ENCODE peak calls at places on chromosome 6, in seven cellular contexts. One of them, this sample, is unnamed.

GRCh38 chr6:149405823-149406765 is 6.0 kb downstream of the SUMO4 start:
- DNase-seq in fibroblast of mammary gland: peak
- DNase-seq in CD8-positive, alpha-beta T cell: no peak
- DNase-seq in fibroblast of the aortic adventitia: peak
- DNase-seq in WTC11: no peak
- DNase-seq in astrocyte of the spinal cord: peak
- DNase-seq in heart left ventricle: no peak
- DNase-seq in this sample: no peak

GRCh38 chr6:78243519-78243918 is 590.7 kb downstream of the MEI4 start:
- DNase-seq in WTC11: no peak
- DNase-seq in fibroblast of the aortic adventitia: peak
- DNase-seq in astrocyte of the spinal cord: peak
- DNase-seq in heart left ventricle: no peak
- DNase-seq in fibroblast of mammary gland: peak
- DNase-seq in CD8-positive, alpha-beta T cell: no peak
- DNase-seq in this sample: no peak

GRCh38 chr6:40627316-40627715 is 40.2 kb upstream of the LRFN2 start:
- DNase-seq in astrocyte of the spinal cord: no peak
- DNase-seq in WTC11: no peak
- DNase-seq in fibroblast of mammary gland: no peak
- DNase-seq in heart left ventricle: no peak
- DNase-seq in fibroblast of the aortic adventitia: no peak
- DNase-seq in CD8-positive, alpha-beta T cell: no peak
- DNase-seq in this sample: no peak

GRCh38 chr6:96157018-96157565 is 141.3 kb downstream of the FUT9 start:
- DNase-seq in fibroblast of mammary gland: no peak
- DNase-seq in astrocyte of the spinal cord: peak
- DNase-seq in heart left ventricle: no peak
- DNase-seq in WTC11: no peak
- DNase-seq in fibroblast of the aortic adventitia: no peak
- DNase-seq in CD8-positive, alpha-beta T cell: no peak
- DNase-seq in this sample: no peak

GRCh38 chr6:160227038-160227768 is 31.4 kb downstream of the SLC22A2 start:
- DNase-seq in CD8-positive, alpha-beta T cell: no peak
- DNase-seq in WTC11: no peak
- DNase-seq in fibroblast of the aortic adventitia: no peak
- DNase-seq in heart left ventricle: no peak
- DNase-seq in fibroblast of mammary gland: no peak
- DNase-seq in astrocyte of the spinal cord: no peak
- DNase-seq in this sample: no peak

GRCh38 chr6:139706949-139707348 is 332.5 kb upstream of the CITED2 start:
- DNase-seq in astrocyte of the spinal cord: no peak
- DNase-seq in heart left ventricle: no peak
- DNase-seq in fibroblast of the aortic adventitia: no peak
- DNase-seq in fibroblast of mammary gland: no peak
- DNase-seq in WTC11: no peak
- DNase-seq in CD8-positive, alpha-beta T cell: no peak
- DNase-seq in this sample: no peak

GRCh38 chr6:20366082-20366834 is 35.4 kb upstream of the E2F3 start:
- DNase-seq in fibroblast of mammary gland: no peak
- DNase-seq in astrocyte of the spinal cord: no peak
- DNase-seq in fibroblast of the aortic adventitia: no peak
- DNase-seq in WTC11: no peak
- DNase-seq in heart left ventricle: no peak
- DNase-seq in CD8-positive, alpha-beta T cell: peak
- DNase-seq in this sample: no peak

GRCh38 chr6:170271771-170272314 is 19.0 kb downstream of the DLL1 start:
- DNase-seq in fibroblast of the aortic adventitia: no peak
- DNase-seq in astrocyte of the spinal cord: no peak
- DNase-seq in fibroblast of mammary gland: no peak
- DNase-seq in heart left ventricle: peak
- DNase-seq in WTC11: no peak
- DNase-seq in CD8-positive, alpha-beta T cell: peak
- DNase-seq in this sample: peak

GRCh38 chr6:87968435-87969278 is 79.0 kb upstream of the SPACA1 start:
- DNase-seq in WTC11: peak
- DNase-seq in astrocyte of the spinal cord: peak
- DNase-seq in fibroblast of the aortic adventitia: peak
- DNase-seq in fibroblast of mammary gland: no peak
- DNase-seq in heart left ventricle: peak
- DNase-seq in CD8-positive, alpha-beta T cell: no peak
- DNase-seq in this sample: no peak

GRCh38 chr6:108526739-108527174 is 34.0 kb upstream of the FOXO3 start:
- DNase-seq in fibroblast of mammary gland: peak
- DNase-seq in fibroblast of the aortic adventitia: peak
- DNase-seq in WTC11: no peak
- DNase-seq in astrocyte of the spinal cord: peak
- DNase-seq in heart left ventricle: no peak
- DNase-seq in CD8-positive, alpha-beta T cell: no peak
- DNase-seq in this sample: no peak

GRCh38 chr6:56540950-56541600 is 101.6 kb downstream of the DST start:
- DNase-seq in astrocyte of the spinal cord: no peak
- DNase-seq in WTC11: no peak
- DNase-seq in heart left ventricle: no peak
- DNase-seq in fibroblast of the aortic adventitia: peak
- DNase-seq in CD8-positive, alpha-beta T cell: no peak
- DNase-seq in fibroblast of mammary gland: peak
- DNase-seq in this sample: no peak

GRCh38 chr6:111477481-111477938 is 5.5 kb downstream of the REV3L start:
- DNase-seq in astrocyte of the spinal cord: no peak
- DNase-seq in fibroblast of mammary gland: no peak
- DNase-seq in CD8-positive, alpha-beta T cell: no peak
- DNase-seq in fibroblast of the aortic adventitia: peak
- DNase-seq in WTC11: no peak
- DNase-seq in heart left ventricle: no peak
- DNase-seq in this sample: no peak

GRCh38 chr6:111478064-111478476 is 4.9 kb downstream of the REV3L start:
- DNase-seq in heart left ventricle: no peak
- DNase-seq in astrocyte of the spinal cord: peak
- DNase-seq in WTC11: no peak
- DNase-seq in fibroblast of mammary gland: peak
- DNase-seq in CD8-positive, alpha-beta T cell: no peak
- DNase-seq in fibroblast of the aortic adventitia: peak
- DNase-seq in this sample: no peak

GRCh38 chr6:111480988-111481830 is 1.8 kb downstream of the REV3L start:
- DNase-seq in fibroblast of the aortic adventitia: peak
- DNase-seq in heart left ventricle: no peak
- DNase-seq in WTC11: no peak
- DNase-seq in fibroblast of mammary gland: peak
- DNase-seq in CD8-positive, alpha-beta T cell: no peak
- DNase-seq in astrocyte of the spinal cord: no peak
- DNase-seq in this sample: no peak

GRCh38 chr6:111481836-111482235 is 1.2 kb downstream of the REV3L start:
- DNase-seq in CD8-positive, alpha-beta T cell: no peak
- DNase-seq in WTC11: no peak
- DNase-seq in heart left ventricle: no peak
- DNase-seq in fibroblast of the aortic adventitia: peak
- DNase-seq in fibroblast of mammary gland: peak
- DNase-seq in astrocyte of the spinal cord: no peak
- DNase-seq in this sample: no peak

GRCh38 chr6:111478749-111479148 is 4.3 kb downstream of the REV3L start:
- DNase-seq in heart left ventricle: no peak
- DNase-seq in astrocyte of the spinal cord: peak
- DNase-seq in WTC11: no peak
- DNase-seq in fibroblast of mammary gland: peak
- DNase-seq in CD8-positive, alpha-beta T cell: no peak
- DNase-seq in fibroblast of the aortic adventitia: peak
- DNase-seq in this sample: no peak
- TF ChIP-seq CTCF in heart left ventricle: no peak
- TF ChIP-seq CTCF in astrocyte of the spinal cord: peak
- TF ChIP-seq CTCF in WTC11: no peak
- TF ChIP-seq CTCF in fibroblast of mammary gland: peak
- TF ChIP-seq CTCF in CD8-positive, alpha-beta T cell: peak
- TF ChIP-seq CTCF in fibroblast of the aortic adventitia: peak
- TF ChIP-seq CTCF in this sample: peak

GRCh38 chr6:146912730-146913680 is 291.2 kb upstream of the STXBP5 start:
- DNase-seq in fibroblast of the aortic adventitia: peak
- DNase-seq in heart left ventricle: no peak
- DNase-seq in CD8-positive, alpha-beta T cell: no peak
- DNase-seq in fibroblast of mammary gland: peak
- DNase-seq in astrocyte of the spinal cord: no peak
- DNase-seq in WTC11: no peak
- DNase-seq in this sample: no peak

GRCh38 chr6:146914563-146915483 is 289.4 kb upstream of the STXBP5 start:
- DNase-seq in fibroblast of the aortic adventitia: peak
- DNase-seq in CD8-positive, alpha-beta T cell: no peak
- DNase-seq in heart left ventricle: no peak
- DNase-seq in fibroblast of mammary gland: peak
- DNase-seq in WTC11: no peak
- DNase-seq in astrocyte of the spinal cord: peak
- DNase-seq in this sample: peak

GRCh38 chr6:146915671-146916127 is 288.5 kb upstream of the STXBP5 start:
- DNase-seq in astrocyte of the spinal cord: peak
- DNase-seq in fibroblast of mammary gland: peak
- DNase-seq in heart left ventricle: no peak
- DNase-seq in CD8-positive, alpha-beta T cell: no peak
- DNase-seq in WTC11: no peak
- DNase-seq in fibroblast of the aortic adventitia: peak
- DNase-seq in this sample: no peak

GRCh38 chr6:146911635-146912034 is 292.6 kb upstream of the STXBP5 start:
- DNase-seq in WTC11: no peak
- DNase-seq in fibroblast of mammary gland: no peak
- DNase-seq in heart left ventricle: no peak
- DNase-seq in fibroblast of the aortic adventitia: no peak
- DNase-seq in astrocyte of the spinal cord: no peak
- DNase-seq in CD8-positive, alpha-beta T cell: no peak
- DNase-seq in this sample: no peak

DNA sequence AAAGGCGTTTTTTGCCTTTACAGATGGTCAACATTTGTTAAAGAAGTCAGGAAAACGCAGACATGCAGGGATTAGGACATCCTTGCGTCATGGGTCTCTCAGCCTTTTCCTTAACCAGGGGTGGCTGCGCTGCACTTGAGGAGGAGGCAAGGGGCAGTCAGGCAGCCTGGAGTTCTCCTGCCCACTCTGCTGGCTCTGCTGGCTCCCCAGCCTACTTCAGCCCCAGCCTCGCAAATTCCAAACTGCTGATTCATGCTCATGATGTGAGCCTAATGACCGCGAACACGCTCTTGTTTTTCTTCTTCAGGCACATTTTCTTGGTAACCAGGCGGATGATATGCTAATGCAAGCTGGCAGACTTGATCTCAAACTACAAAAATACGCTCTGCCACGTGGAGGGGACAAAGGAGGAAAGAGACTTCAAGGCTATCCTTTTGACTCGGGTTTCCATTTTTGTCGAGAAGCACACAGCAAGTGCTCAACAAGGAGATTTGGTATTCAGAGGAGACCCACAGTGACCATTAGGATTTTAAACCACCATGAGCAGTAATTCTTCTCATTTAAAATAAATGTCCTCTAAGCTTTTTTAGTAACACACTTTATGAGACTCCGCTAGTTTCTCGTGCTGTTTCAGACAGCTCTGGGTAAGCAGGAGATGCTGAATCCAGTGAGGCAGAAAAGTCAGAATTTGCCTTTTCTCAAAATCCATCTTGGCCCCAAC is 290.2 kb upstream of the STXBP5 start:
- DNase-seq in WTC11: peak
- DNase-seq in astrocyte of the spinal cord: peak
- DNase-seq in CD8-positive, alpha-beta T cell: no peak
- DNase-seq in fibroblast of the aortic adventitia: peak
- DNase-seq in heart left ventricle: peak
- DNase-seq in fibroblast of mammary gland: peak
- DNase-seq in this sample: peak
- TF ChIP-seq CTCF in WTC11: no peak
- TF ChIP-seq CTCF in astrocyte of the spinal cord: peak
- TF ChIP-seq CTCF in CD8-positive, alpha-beta T cell: no peak
- TF ChIP-seq CTCF in fibroblast of the aortic adventitia: no peak
- TF ChIP-seq CTCF in heart left ventricle: no peak
- TF ChIP-seq CTCF in fibroblast of mammary gland: no peak
- TF ChIP-seq CTCF in this sample: no peak

GRCh38 chr6:32194388-32194787 is 1.9 kb upstream of the GPSM3 start:
- DNase-seq in heart left ventricle: no peak
- DNase-seq in fibroblast of mammary gland: no peak
- DNase-seq in fibroblast of the aortic adventitia: no peak
- DNase-seq in WTC11: no peak
- DNase-seq in CD8-positive, alpha-beta T cell: no peak
- DNase-seq in astrocyte of the spinal cord: no peak
- DNase-seq in this sample: no peak

GRCh38 chr6:32195902-32196681 is 3.6 kb upstream of the GPSM3 start:
- DNase-seq in WTC11: peak
- DNase-seq in fibroblast of mammary gland: peak
- DNase-seq in CD8-positive, alpha-beta T cell: peak
- DNase-seq in astrocyte of the spinal cord: peak
- DNase-seq in fibroblast of the aortic adventitia: peak
- DNase-seq in heart left ventricle: peak
- DNase-seq in this sample: peak

GRCh38 chr6:32195652-32195901 is 3.1 kb upstream of the GPSM3 start:
- DNase-seq in heart left ventricle: peak
- DNase-seq in astrocyte of the spinal cord: peak
- DNase-seq in fibroblast of the aortic adventitia: peak
- DNase-seq in CD8-positive, alpha-beta T cell: peak
- DNase-seq in fibroblast of mammary gland: peak
- DNase-seq in WTC11: peak
- DNase-seq in this sample: peak

GRCh38 chr6:32196682-32197616 is 4.5 kb upstream of the GPSM3 start:
- DNase-seq in astrocyte of the spinal cord: peak
- DNase-seq in heart left ventricle: no peak
- DNase-seq in fibroblast of mammary gland: no peak
- DNase-seq in CD8-positive, alpha-beta T cell: no peak
- DNase-seq in fibroblast of the aortic adventitia: peak
- DNase-seq in WTC11: no peak
- DNase-seq in this sample: peak

DNA sequence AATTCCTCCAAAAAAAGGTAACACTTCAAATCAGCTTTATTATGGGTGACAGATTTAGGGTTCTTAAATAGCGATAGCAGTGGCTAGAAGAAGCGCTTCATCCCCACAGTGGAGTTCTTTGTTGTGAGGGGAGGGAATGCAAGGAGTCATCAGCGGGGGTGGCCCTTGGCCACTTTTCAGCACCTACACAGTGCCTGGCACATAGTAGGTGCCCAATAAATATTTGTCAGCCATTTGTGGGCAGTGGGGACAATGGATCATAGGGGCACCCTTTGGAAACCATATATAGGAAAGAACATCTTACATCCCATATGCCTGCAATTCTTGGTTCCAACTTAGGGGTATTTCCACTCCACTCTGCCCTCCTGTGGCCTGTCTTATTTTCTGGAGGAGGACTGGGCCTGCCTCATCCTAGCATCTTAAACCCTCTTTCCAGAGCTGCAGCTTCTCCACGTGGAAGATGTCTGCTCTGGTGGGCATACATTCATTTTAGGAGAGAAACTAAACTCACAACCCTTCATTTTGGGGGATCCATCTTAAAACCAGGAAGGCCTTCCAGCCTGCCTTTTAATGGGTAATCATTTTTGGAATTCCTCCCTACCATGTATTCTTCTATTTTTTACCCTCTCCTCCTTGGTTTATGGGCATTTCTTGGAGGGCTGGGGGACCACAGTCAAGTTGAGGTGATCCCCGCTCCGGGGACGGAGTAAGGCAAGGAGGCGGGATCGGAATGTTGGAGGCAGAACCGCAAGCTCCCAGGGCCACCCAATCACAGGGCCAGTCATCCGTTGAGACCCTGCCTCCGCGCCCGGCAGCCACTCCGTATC is 2.6 kb upstream of the GPSM3 start:
- DNase-seq in fibroblast of mammary gland: peak
- DNase-seq in heart left ventricle: no peak
- DNase-seq in CD8-positive, alpha-beta T cell: peak
- DNase-seq in astrocyte of the spinal cord: peak
- DNase-seq in WTC11: no peak
- DNase-seq in fibroblast of the aortic adventitia: peak
- DNase-seq in this sample: no peak
- TF ChIP-seq CTCF in fibroblast of mammary gland: peak
- TF ChIP-seq CTCF in heart left ventricle: peak
- TF ChIP-seq CTCF in CD8-positive, alpha-beta T cell: peak
- TF ChIP-seq CTCF in astrocyte of the spinal cord: peak
- TF ChIP-seq CTCF in WTC11: peak
- TF ChIP-seq CTCF in fibroblast of the aortic adventitia: peak
- TF ChIP-seq CTCF in this sample: peak

GRCh38 chr6:132598473-132598872 is 8.9 kb upstream of the TAAR5 start:
- DNase-seq in CD8-positive, alpha-beta T cell: no peak
- DNase-seq in fibroblast of the aortic adventitia: no peak
- DNase-seq in heart left ventricle: no peak
- DNase-seq in fibroblast of mammary gland: no peak
- DNase-seq in WTC11: peak
- DNase-seq in astrocyte of the spinal cord: no peak
- DNase-seq in this sample: no peak
- TF ChIP-seq CTCF in CD8-positive, alpha-beta T cell: no peak
- TF ChIP-seq CTCF in fibroblast of the aortic adventitia: no peak
- TF ChIP-seq CTCF in heart left ventricle: no peak
- TF ChIP-seq CTCF in fibroblast of mammary gland: peak
- TF ChIP-seq CTCF in WTC11: peak
- TF ChIP-seq CTCF in astrocyte of the spinal cord: peak
- TF ChIP-seq CTCF in this sample: no peak